ENCODE peak calls at places on chromosomes 11 and 22, in six cellular contexts. One of them, this sample, is unnamed. For H3K27me3 and H3K36me3, the result is how much of the 10 kb centered on the place peaks cover.

GRCh38 chr11:93686226-93686625 is 24.7 kb downstream of the CEP295 start:
- DNase-seq in fibroblast of lung: no peak
- DNase-seq in psoas muscle: no peak
- DNase-seq in heart left ventricle: no peak
- DNase-seq in Panc1: no peak
- DNase-seq in uterus: no peak
- DNase-seq in this sample: no peak

GRCh38 chr11:42013656-42014201 is 554.3 kb upstream of the LRRC4C start:
- DNase-seq in fibroblast of lung: no peak
- DNase-seq in psoas muscle: no peak
- DNase-seq in uterus: no peak
- DNase-seq in heart left ventricle: no peak
- DNase-seq in Panc1: no peak
- DNase-seq in this sample: no peak

GRCh38 chr11:118911880-118912741 is 13.6 kb downstream of the BCL9L start:
- DNase-seq in heart left ventricle: peak
- DNase-seq in psoas muscle: peak
- DNase-seq in uterus: peak
- DNase-seq in fibroblast of lung: peak
- DNase-seq in Panc1: peak
- DNase-seq in this sample: peak

GRCh38 chr22:32396255-32396654 is 15.8 kb downstream of the RTCB start:
- DNase-seq in uterus: no peak
- DNase-seq in psoas muscle: no peak
- DNase-seq in heart left ventricle: no peak
- DNase-seq in Panc1: no peak
- DNase-seq in fibroblast of lung: no peak
- DNase-seq in this sample: no peak

GRCh38 chr11:35419713-35420333 is 465 bp upstream of the SLC1A2 start:
- DNase-seq in uterus: no peak
- DNase-seq in Panc1: no peak
- DNase-seq in psoas muscle: peak
- DNase-seq in heart left ventricle: no peak
- DNase-seq in fibroblast of lung: no peak
- DNase-seq in this sample: no peak

GRCh38 chr11:119207300-119207570 is 1.1 kb downstream of the CBL start:
- DNase-seq in fibroblast of lung: peak
- DNase-seq in heart left ventricle: no peak
- DNase-seq in Panc1: no peak
- DNase-seq in psoas muscle: no peak
- DNase-seq in uterus: no peak
- DNase-seq in this sample: no peak

GRCh38 chr11:120707098-120707497 is 195.6 kb downstream of the GRIK4 start:
- DNase-seq in psoas muscle: no peak
- DNase-seq in Panc1: no peak
- DNase-seq in heart left ventricle: no peak
- DNase-seq in uterus: no peak
- DNase-seq in fibroblast of lung: no peak
- DNase-seq in this sample: no peak

GRCh38 chr11:77633856-77634425 is 3.7 kb downstream of the CLNS1A start:
- DNase-seq in psoas muscle: no peak
- DNase-seq in Panc1: no peak
- DNase-seq in fibroblast of lung: peak
- DNase-seq in uterus: no peak
- DNase-seq in heart left ventricle: no peak
- DNase-seq in this sample: no peak

GRCh38 chr11:65213322-65214211 is 31.8 kb downstream of the CAPN1 start:
- DNase-seq in uterus: no peak
- DNase-seq in Panc1: no peak
- DNase-seq in heart left ventricle: no peak
- DNase-seq in fibroblast of lung: peak
- DNase-seq in psoas muscle: no peak
- DNase-seq in this sample: no peak

GRCh38 chr11:33779849-33780528 is 5.7 kb upstream of the FBXO3 start:
- DNase-seq in psoas muscle: no peak
- DNase-seq in uterus: no peak
- DNase-seq in heart left ventricle: no peak
- DNase-seq in fibroblast of lung: peak
- DNase-seq in Panc1: no peak
- DNase-seq in this sample: no peak

GRCh38 chr11:121881806-121882205 is 234.2 kb downstream of the BLID start:
- DNase-seq in heart left ventricle: no peak
- DNase-seq in Panc1: no peak
- DNase-seq in psoas muscle: no peak
- DNase-seq in fibroblast of lung: peak
- DNase-seq in uterus: no peak
- DNase-seq in this sample: no peak

GRCh38 chr22:25143161-25144076 is 56.2 kb upstream of the CRYBB3 start:
- DNase-seq in Panc1: no peak
- DNase-seq in uterus: no peak
- DNase-seq in fibroblast of lung: no peak
- DNase-seq in heart left ventricle: no peak
- DNase-seq in psoas muscle: no peak
- DNase-seq in this sample: no peak

GRCh38 chr22:17628304-17629166 is at the start of gene ATP6V1E1:
- DNase-seq in fibroblast of lung: peak
- DNase-seq in heart left ventricle: peak
- DNase-seq in psoas muscle: peak
- DNase-seq in uterus: peak
- DNase-seq in Panc1: peak
- DNase-seq in this sample: peak

GRCh38 chr11:2580061-2580421 is 119.8 kb downstream of the KCNQ1OT1 start:
- DNase-seq in heart left ventricle: peak
- DNase-seq in fibroblast of lung: no peak
- DNase-seq in uterus: peak
- DNase-seq in psoas muscle: no peak
- DNase-seq in Panc1: no peak
- DNase-seq in this sample: peak

GRCh38 chr11:82733444-82734119 is at the start of gene FAM181B:
- DNase-seq in Panc1: no peak
- DNase-seq in fibroblast of lung: peak
- DNase-seq in uterus: peak
- DNase-seq in heart left ventricle: peak
- DNase-seq in psoas muscle: peak
- DNase-seq in this sample: peak

GRCh38 chr11:16089481-16089880 is 266.9 kb downstream of the SOX6 start:
- DNase-seq in psoas muscle: no peak
- DNase-seq in fibroblast of lung: no peak
- DNase-seq in heart left ventricle: no peak
- DNase-seq in uterus: no peak
- DNase-seq in Panc1: no peak
- DNase-seq in this sample: no peak

GRCh38 chr22:46320716-46321386 is 14.7 kb upstream of the TRMU start:
- DNase-seq in heart left ventricle: peak
- DNase-seq in Panc1: no peak
- DNase-seq in uterus: no peak
- DNase-seq in fibroblast of lung: no peak
- DNase-seq in psoas muscle: no peak
- DNase-seq in this sample: no peak

GRCh38 chr11:111912535-111912934 is at the start of gene HSPB2:
- DNase-seq in fibroblast of lung: no peak
- DNase-seq in uterus: peak
- DNase-seq in heart left ventricle: peak
- DNase-seq in psoas muscle: peak
- DNase-seq in Panc1: no peak
- DNase-seq in this sample: no peak

GRCh38 chr11:57638005-57638760 is 11.5 kb downstream of the YPEL4 start:
- DNase-seq in fibroblast of lung: peak
- DNase-seq in Panc1: no peak
- DNase-seq in psoas muscle: peak
- DNase-seq in uterus: peak
- DNase-seq in heart left ventricle: peak
- DNase-seq in this sample: peak

GRCh38 chr11:1138053-1138452 is 19.7 kb upstream of the MUC5AC start:
- DNase-seq in fibroblast of lung: peak
- DNase-seq in psoas muscle: no peak
- DNase-seq in heart left ventricle: no peak
- DNase-seq in uterus: no peak
- DNase-seq in Panc1: no peak
- DNase-seq in this sample: no peak

GRCh38 chr11:11959601-11960000 is 48.8 kb downstream of the DKK3 start:
- DNase-seq in heart left ventricle: no peak
- DNase-seq in psoas muscle: no peak
- DNase-seq in uterus: no peak
- DNase-seq in fibroblast of lung: no peak
- DNase-seq in Panc1: no peak
- DNase-seq in this sample: no peak

GRCh38 chr11:106446961-106447360 is 369.5 kb downstream of the AASDHPPT start:
- DNase-seq in psoas muscle: no peak
- DNase-seq in fibroblast of lung: no peak
- DNase-seq in Panc1: no peak
- DNase-seq in uterus: no peak
- DNase-seq in heart left ventricle: no peak
- DNase-seq in this sample: no peak

GRCh38 chr22:24137595-24137994 is 43.7 kb upstream of the SUSD2 start:
- DNase-seq in Panc1: no peak
- DNase-seq in heart left ventricle: no peak
- DNase-seq in psoas muscle: no peak
- DNase-seq in fibroblast of lung: peak
- DNase-seq in uterus: peak
- DNase-seq in this sample: no peak

GRCh38 chr11:71324788-71325417 is 72.5 kb upstream of the SHANK2 start:
- DNase-seq in heart left ventricle: no peak
- DNase-seq in fibroblast of lung: no peak
- DNase-seq in uterus: no peak
- DNase-seq in Panc1: no peak
- DNase-seq in psoas muscle: no peak
- DNase-seq in this sample: no peak

GRCh38 chr11:96139692-96140091 is 203.3 kb downstream of the MAML2 start:
- DNase-seq in heart left ventricle: no peak
- DNase-seq in Panc1: no peak
- DNase-seq in fibroblast of lung: no peak
- DNase-seq in psoas muscle: no peak
- DNase-seq in uterus: no peak
- DNase-seq in this sample: no peak

DNA sequence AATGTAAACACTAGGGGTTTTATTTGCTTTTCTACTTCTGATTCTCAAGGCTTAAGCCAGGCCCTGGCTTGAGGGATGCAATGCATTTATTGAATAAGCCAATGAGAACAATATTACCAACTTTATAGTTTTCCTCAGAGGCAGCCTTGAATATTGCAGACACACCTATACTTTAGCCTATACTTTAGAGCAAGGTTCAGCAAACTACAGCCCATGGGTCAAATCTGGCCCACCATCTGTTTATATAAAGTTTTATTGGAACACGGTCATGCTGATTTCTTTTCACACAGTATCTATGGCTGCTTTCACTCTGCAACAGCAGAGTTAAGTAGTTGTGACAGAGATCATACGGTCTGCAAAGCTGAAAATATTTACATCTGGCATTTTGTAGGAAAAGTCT is 50.3 kb upstream of the E2F8 start:
- DNase-seq in psoas muscle: no peak
- DNase-seq in heart left ventricle: no peak
- DNase-seq in fibroblast of lung: no peak
- DNase-seq in Panc1: no peak
- DNase-seq in uterus: no peak
- DNase-seq in this sample: no peak
- H3K27me3 ChIP-seq in psoas muscle: under half
- H3K27me3 ChIP-seq in heart left ventricle: under half
- H3K27me3 ChIP-seq in fibroblast of lung: under half
- H3K27me3 ChIP-seq in Panc1: under half
- H3K27me3 ChIP-seq in uterus: under half
- H3K27me3 ChIP-seq in this sample: under half

GRCh38 chr22:19396561-19396933 is 35.0 kb downstream of the HIRA start:
- DNase-seq in psoas muscle: no peak
- DNase-seq in heart left ventricle: no peak
- DNase-seq in Panc1: no peak
- DNase-seq in fibroblast of lung: no peak
- DNase-seq in uterus: no peak
- DNase-seq in this sample: no peak
- H3K36me3 ChIP-seq in psoas muscle: under half
- H3K36me3 ChIP-seq in heart left ventricle: half or more
- H3K36me3 ChIP-seq in Panc1: under half
- H3K36me3 ChIP-seq in fibroblast of lung: under half
- H3K36me3 ChIP-seq in uterus: under half
- H3K36me3 ChIP-seq in this sample: half or more

GRCh38 chr11:78791254-78791653 is 216.6 kb upstream of the NARS2 start:
- DNase-seq in uterus: no peak
- DNase-seq in psoas muscle: no peak
- DNase-seq in fibroblast of lung: peak
- DNase-seq in heart left ventricle: no peak
- DNase-seq in Panc1: no peak
- DNase-seq in this sample: no peak

GRCh38 chr11:78791964-78792363 is 217.3 kb upstream of the NARS2 start:
- DNase-seq in heart left ventricle: no peak
- DNase-seq in uterus: no peak
- DNase-seq in psoas muscle: no peak
- DNase-seq in Panc1: no peak
- DNase-seq in fibroblast of lung: no peak
- DNase-seq in this sample: no peak

GRCh38 chr11:78788533-78788932 is 213.9 kb upstream of the NARS2 start:
- DNase-seq in uterus: no peak
- DNase-seq in psoas muscle: no peak
- DNase-seq in heart left ventricle: no peak
- DNase-seq in fibroblast of lung: no peak
- DNase-seq in Panc1: no peak
- DNase-seq in this sample: no peak

GRCh38 chr11:78789365-78789764 is 214.7 kb upstream of the NARS2 start:
- DNase-seq in heart left ventricle: no peak
- DNase-seq in Panc1: no peak
- DNase-seq in uterus: no peak
- DNase-seq in fibroblast of lung: no peak
- DNase-seq in psoas muscle: no peak
- DNase-seq in this sample: no peak

DNA sequence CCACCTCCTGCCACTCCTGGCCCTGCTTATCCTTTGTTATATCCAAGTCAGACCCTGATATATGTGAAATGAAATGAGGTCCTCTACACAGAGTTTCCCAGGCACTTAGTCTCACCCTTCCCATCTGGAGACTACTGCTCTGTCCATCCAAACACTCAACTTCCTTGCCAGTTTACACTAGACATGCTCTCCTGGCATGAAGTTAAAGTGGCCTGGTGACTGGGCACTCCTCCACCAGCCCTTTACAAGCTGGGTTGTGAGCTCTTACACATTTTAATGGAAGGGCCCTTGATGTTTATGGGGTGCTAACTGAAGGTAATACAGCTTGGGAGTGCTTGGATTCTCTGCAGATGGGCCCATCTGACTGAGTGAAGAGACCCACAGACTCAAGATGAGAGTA is 216.1 kb upstream of the NARS2 start:
- DNase-seq in uterus: no peak
- DNase-seq in Panc1: no peak
- DNase-seq in fibroblast of lung: no peak
- DNase-seq in psoas muscle: no peak
- DNase-seq in heart left ventricle: no peak
- DNase-seq in this sample: no peak
- H3K27me3 ChIP-seq in uterus: under half
- H3K27me3 ChIP-seq in Panc1: under half
- H3K27me3 ChIP-seq in fibroblast of lung: under half
- H3K27me3 ChIP-seq in psoas muscle: under half
- H3K27me3 ChIP-seq in heart left ventricle: under half
- H3K27me3 ChIP-seq in this sample: under half

DNA sequence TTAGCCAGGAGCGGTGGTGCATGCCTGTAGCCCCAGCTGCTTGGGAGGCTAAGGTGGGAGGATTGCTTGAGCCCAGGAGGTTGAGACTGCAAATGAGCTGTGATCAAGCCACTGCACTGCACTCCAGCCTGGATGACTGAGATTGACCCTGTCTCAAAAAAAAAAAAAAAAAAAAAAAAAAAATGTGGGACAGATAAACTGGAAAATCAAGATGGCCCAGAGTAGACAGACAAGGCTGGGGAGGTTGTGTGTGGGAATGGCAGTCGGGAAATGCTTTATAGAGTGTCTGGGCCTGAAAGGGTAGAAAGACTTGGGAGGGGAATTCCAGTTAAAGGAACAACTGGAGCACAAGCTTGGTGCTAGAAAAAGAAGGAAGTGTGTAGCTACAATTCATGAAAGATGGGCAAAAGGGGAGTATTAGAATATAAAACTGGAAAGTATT is 18.2 kb upstream of the WDR74 start:
- DNase-seq in psoas muscle: no peak
- DNase-seq in Panc1: no peak
- DNase-seq in uterus: no peak
- DNase-seq in fibroblast of lung: no peak
- DNase-seq in heart left ventricle: no peak
- DNase-seq in this sample: no peak
- H3K36me3 ChIP-seq in psoas muscle: under half
- H3K36me3 ChIP-seq in Panc1: under half
- H3K36me3 ChIP-seq in uterus: under half
- H3K36me3 ChIP-seq in fibroblast of lung: under half
- H3K36me3 ChIP-seq in heart left ventricle: under half
- H3K36me3 ChIP-seq in this sample: half or more

This sample was measured in HAP-1.